ENCODE peak calls at places on chromosomes 3 and 15, in ten cellular contexts. P is stomach, X is IMR-90, V is breast epithelium, R is transverse colon, Y is tibial nerve, T is A549, J is uterus, K is upper lobe of left lung, L is GM12878. G is an unnamed sample.
A peak's percentile ranks its signal among the peaks of the same experiment; 100 is the strongest.

GRCh38 chr3:133037440-133037839 is 751 bp upstream of the TMEM108 start:
- DNase-seq in V (no peak), J (no peak), K (no peak), R (no peak), X (no peak), L (no peak), Y (no peak), T (no peak), P (no peak), G (no peak)

GRCh38 chr3:172372895-172373294 is 75.4 kb downstream of the GHSR start:
- DNase-seq in K (no peak), Y (no peak), T (no peak), P (no peak), V (no peak), J (no peak), R (no peak), X (no peak), L (no peak), G (no peak)

GRCh38 chr15:34890424-34890823 is 79.1 kb downstream of the AQR start:
- DNase-seq in X (peak; percentile 52), J (no peak), L (no peak), Y (no peak), K (no peak), T (no peak), R (no peak), V (no peak), P (no peak), G (no peak)

GRCh38 chr3:29171583-29171990 is 109.3 kb upstream of the RBMS3 start:
- DNase-seq in J (no peak), L (no peak), V (no peak), R (no peak), K (no peak), T (no peak), Y (no peak), X (peak; percentile 43), P (no peak), G (peak; percentile 3)

GRCh38 chr15:68408526-68408925 is 23.4 kb downstream of the ITGA11 start:
- DNase-seq in R (no peak), Y (no peak), P (peak; percentile 4), J (peak; percentile 18), L (no peak), T (no peak), K (no peak), V (peak; percentile 1), X (no peak), G (no peak)

GRCh38 chr15:70597056-70597603 is 166.2 kb downstream of the UACA start:
- DNase-seq in L (no peak), X (no peak), Y (no peak), T (peak; percentile 69), V (peak; percentile 40), K (no peak), R (no peak), P (no peak), J (no peak), G (no peak)

GRCh38 chr3:15339001-15339400 is 6.6 kb upstream of the SH3BP5 start:
- DNase-seq in P (no peak), K (no peak), L (no peak), V (no peak), T (no peak), X (no peak), J (no peak), R (no peak), Y (no peak), G (no peak)

GRCh38 chr3:97425002-97425401 is 339.6 kb upstream of the ARL6 start:
- DNase-seq in P (no peak), R (no peak), Y (no peak), L (no peak), K (no peak), T (no peak), V (no peak), J (no peak), X (no peak), G (no peak)

GRCh38 chr3:177468331-177468730 is 271.0 kb upstream of the TBL1XR1 start:
- DNase-seq in Y (no peak), T (no peak), V (no peak), P (no peak), X (peak; percentile 96), R (no peak), K (no peak), J (no peak), L (no peak), G (peak; percentile 33)

GRCh38 chr15:97909291-97909891 is 51.1 kb upstream of the ARRDC4 start:
- DNase-seq in P (peak; percentile 74), T (peak; percentile 59), L (no peak), R (peak; percentile 77), X (peak; percentile 50), V (no peak), J (peak; percentile 39), Y (peak; percentile 52), K (no peak), G (peak; percentile 25)

GRCh38 chr15:94231728-94232086 is 346 bp downstream of the MCTP2 start:
- DNase-seq in R (peak; percentile 49), Y (no peak), X (no peak), P (peak; percentile 40), L (no peak), T (no peak), J (no peak), K (no peak), V (no peak), G (no peak)

GRCh38 chr15:90396321-90396720 is 8.3 kb downstream of the IQGAP1 start:
- DNase-seq in Y (no peak), P (no peak), V (no peak), J (no peak), T (no peak), K (no peak), L (no peak), R (no peak), X (no peak), G (no peak)

GRCh38 chr3:121821421-121822199 is 13.2 kb downstream of the IQCB1 start:
- DNase-seq in L (no peak), X (peak; percentile 64), Y (no peak), V (no peak), R (no peak), J (no peak), P (no peak), K (no peak), T (no peak), G (no peak)

GRCh38 chr3:51198476-51198875 is 186.6 kb upstream of the MANF start:
- DNase-seq in V (no peak), Y (no peak), R (no peak), P (no peak), T (no peak), J (no peak), X (no peak), L (no peak), K (no peak), G (no peak)

GRCh38 chr3:106197532-106198187 is 328.8 kb upstream of the CBLB start:
- DNase-seq in L (no peak), P (no peak), X (no peak), V (no peak), J (no peak), K (no peak), R (no peak), T (no peak), Y (no peak), G (no peak)

GRCh38 chr3:155790272-155790918 is 15.7 kb downstream of the C3orf33 start:
- DNase-seq in L (no peak), Y (no peak), R (no peak), J (no peak), T (no peak), X (no peak), V (no peak), K (no peak), P (no peak), G (no peak)
- TF ChIP-seq CTCF in L (no peak), Y (no peak), R (no peak), J (no peak), T (no peak), X (no peak), V (no peak), K (no peak), P (no peak), G (no peak)

GRCh38 chr3:134850761-134851160 is 55.7 kb downstream of the EPHB1 start:
- DNase-seq in Y (no peak), X (no peak), R (no peak), P (no peak), T (no peak), J (peak; percentile 22), L (no peak), V (no peak), K (no peak), G (no peak)

GRCh38 chr3:134847349-134847748 is 52.3 kb downstream of the EPHB1 start:
- DNase-seq in P (no peak), K (no peak), J (no peak), X (no peak), Y (no peak), V (no peak), R (no peak), L (no peak), T (no peak), G (no peak)

GRCh38 chr3:134846943-134847342 is 51.9 kb downstream of the EPHB1 start:
- DNase-seq in J (peak; percentile 36), Y (no peak), R (no peak), T (peak; percentile 23), V (no peak), P (no peak), X (peak; percentile 46), L (no peak), K (no peak), G (no peak)

GRCh38 chr3:134849561-134849960 is 54.5 kb downstream of the EPHB1 start:
- DNase-seq in Y (no peak), R (no peak), X (no peak), J (no peak), V (no peak), L (no peak), K (no peak), T (no peak), P (no peak), G (no peak)

GRCh38 chr3:134846084-134846483 is 51.0 kb downstream of the EPHB1 start:
- DNase-seq in X (no peak), P (no peak), L (no peak), Y (no peak), T (no peak), J (no peak), V (no peak), R (no peak), K (no peak), G (no peak)
- H3K4me1 ChIP-seq in X (no peaks in the 10 kb centered on the region), P (no peaks in the 10 kb centered on the region), L (peaks cover 4% of the 10 kb centered on the region), Y (no peaks in the 10 kb centered on the region), T (no peaks in the 10 kb centered on the region), J (no peaks in the 10 kb centered on the region), V (no peaks in the 10 kb centered on the region), R (no peaks in the 10 kb centered on the region), K (no peaks in the 10 kb centered on the region), G (peaks cover 7% of the 10 kb centered on the region)

GRCh38 chr3:63304421-63304820 is 26.3 kb downstream of the SYNPR start:
- DNase-seq in X (no peak), J (no peak), R (no peak), P (no peak), Y (no peak), V (no peak), L (no peak), T (no peak), K (no peak), G (no peak)

GRCh38 chr3:63308072-63308471 is 30.0 kb downstream of the SYNPR start:
- DNase-seq in P (no peak), J (no peak), R (no peak), Y (no peak), L (no peak), K (no peak), V (no peak), X (no peak), T (no peak), G (no peak)

GRCh38 chr3:63309780-63310179 is 31.7 kb downstream of the SYNPR start:
- DNase-seq in X (no peak), L (no peak), J (no peak), V (no peak), K (no peak), R (no peak), Y (no peak), P (no peak), T (no peak), G (no peak)
- TF ChIP-seq POLR2A in X (no peak), L (no peak), J (no peak), V (no peak), K (no peak), R (no peak), Y (no peak), P (no peak), T (no peak), G (no peak)

GRCh38 chr15:40859206-40859851 is 14.7 kb downstream of the RHOV start:
- DNase-seq in X (peak; percentile 68), L (no peak), P (peak; percentile 89), K (no peak), Y (no peak), J (peak; percentile 57), V (peak; percentile 79), R (peak; percentile 92), T (peak; percentile 88), G (no peak)
- TF ChIP-seq CTCF in X (peak; percentile 73), L (peak; percentile 98), P (no peak), K (peak; percentile 74), Y (peak; percentile 42), J (peak; percentile 56), V (peak; percentile 48), R (peak; percentile 76), T (peak; percentile 66), G (peak; percentile 46)

G was measured in gastrocnemius medialis.